ENCODE peak calls at places on chromosomes 13 and 19, in ten cellular contexts. C, F, K, W, B, N, J, R, Z and M are unnamed samples.
A peak's percentile ranks its signal among the peaks of the same experiment; 100 is the strongest.

GRCh38 chr13:40640845-40641458 is 25.5 kb downstream of the FOXO1 start:
- DNase-seq in C (no peak), F (no peak), K (peak; percentile 37), W (no peak), B (peak; percentile 82), N (no peak), J (no peak), R (no peak), Z (no peak), M (no peak)

GRCh38 chr13:28494861-28495585 is at the start of gene FLT1:
- DNase-seq in C (peak; percentile 82), F (peak; percentile 74), K (no peak), W (peak; percentile 80), B (peak; percentile 21), N (peak; percentile 39), J (no peak), R (peak; percentile 70), Z (no peak), M (peak; percentile 91)

GRCh38 chr13:43574601-43575000 is 212.2 kb downstream of the ENOX1 start:
- DNase-seq in C (no peak), F (no peak), K (no peak), W (no peak), B (no peak), N (no peak), J (no peak), R (no peak), Z (no peak), M (no peak)

GRCh38 chr13:96273196-96273595 is 183.3 kb downstream of the HS6ST3 start:
- DNase-seq in C (no peak), F (no peak), K (no peak), W (no peak), B (no peak), N (no peak), J (no peak), R (no peak), Z (no peak), M (no peak)

GRCh38 chr19:13163609-13164364 is 13.6 kb downstream of the IER2 start:
- DNase-seq in C (peak; percentile 88), F (peak; percentile 67), K (peak; percentile 93), W (peak; percentile 94), B (peak; percentile 50), N (no peak), J (peak; percentile 92), R (peak; percentile 95), Z (peak; percentile 92), M (peak; percentile 97)

GRCh38 chr13:113907637-113908617 is 44.1 kb upstream of the GAS6 start:
- DNase-seq in C (no peak), F (no peak), K (no peak), W (no peak), B (peak; percentile 69), N (no peak), J (no peak), R (peak; percentile 79), Z (peak; percentile 60), M (peak; percentile 24)

GRCh38 chr13:38045278-38046048 is 175.9 kb upstream of the TRPC4 start:
- DNase-seq in C (peak; percentile 43), F (peak; percentile 40), K (peak; percentile 51), W (peak; percentile 52), B (peak; percentile 27), N (peak; percentile 23), J (peak; percentile 69), R (peak; percentile 45), Z (peak; percentile 46), M (peak; percentile 76)

GRCh38 chr19:29596885-29597525 is 9.1 kb upstream of the POP4 start:
- DNase-seq in C (no peak), F (no peak), K (peak; percentile 43), W (peak; percentile 59), B (no peak), N (no peak), J (peak; percentile 45), R (peak; percentile 43), Z (peak; percentile 14), M (peak; percentile 32)

GRCh38 chr13:50483416-50483815 is 360.1 kb downstream of the DLEU7 start:
- DNase-seq in C (no peak), F (no peak), K (no peak), W (no peak), B (no peak), N (no peak), J (no peak), R (no peak), Z (no peak), M (no peak)

GRCh38 chr19:32717496-32717895 is 2.1 kb upstream of the TDRD12 start:
- DNase-seq in C (no peak), F (no peak), K (no peak), W (no peak), B (no peak), N (no peak), J (no peak), R (no peak), Z (no peak), M (no peak)

GRCh38 chr19:10797541-10798256 is 38.3 kb downstream of the TMED1 start:
- DNase-seq in C (no peak), F (peak; percentile 48), K (no peak), W (no peak), B (no peak), N (no peak), J (no peak), R (no peak), Z (no peak), M (no peak)

GRCh38 chr19:4910594-4911273 is 1.4 kb downstream of the UHRF1 start:
- DNase-seq in C (no peak), F (peak; percentile 40), K (peak; percentile 80), W (peak; percentile 41), B (no peak), N (no peak), J (peak; percentile 73), R (peak; percentile 68), Z (peak; percentile 46), M (peak; percentile 22)

GRCh38 chr13:31638577-31638976 is 100.7 kb upstream of the RXFP2 start:
- DNase-seq in C (no peak), F (peak; percentile 93), K (peak; percentile 32), W (no peak), B (peak; percentile 69), N (no peak), J (no peak), R (peak; percentile 94), Z (peak; percentile 37), M (no peak)

GRCh38 chr13:44620057-44620456 is 43.9 kb upstream of the TSC22D1 start:
- DNase-seq in C (no peak), F (no peak), K (peak; percentile 16), W (peak; percentile 18), B (peak; percentile 58), N (no peak), J (no peak), R (peak; percentile 70), Z (peak; percentile 17), M (no peak)

GRCh38 chr13:48400090-48400694 is 12.7 kb downstream of the LPAR6 start:
- DNase-seq in C (no peak), F (no peak), K (peak; percentile 26), W (no peak), B (peak; percentile 13), N (no peak), J (no peak), R (peak; percentile 59), Z (no peak), M (no peak)

GRCh38 chr13:48400820-48401219 is 12.1 kb downstream of the LPAR6 start:
- DNase-seq in C (no peak), F (peak; percentile 96), K (peak; percentile 59), W (no peak), B (peak; percentile 91), N (no peak), J (no peak), R (peak; percentile 80), Z (peak; percentile 69), M (no peak)

GRCh38 chr13:48402325-48402962 is 10.5 kb downstream of the LPAR6 start:
- DNase-seq in C (no peak), F (no peak), K (no peak), W (no peak), B (peak; percentile 17), N (no peak), J (no peak), R (peak; percentile 47), Z (no peak), M (no peak)

GRCh38 chr13:48403151-48403631 is 9.7 kb downstream of the LPAR6 start:
- DNase-seq in C (no peak), F (no peak), K (no peak), W (no peak), B (no peak), N (no peak), J (no peak), R (peak; percentile 64), Z (peak; percentile 63), M (no peak)

GRCh38 chr13:48401480-48401879 is 11.4 kb downstream of the LPAR6 start:
- DNase-seq in C (no peak), F (peak; percentile 59), K (no peak), W (no peak), B (no peak), N (no peak), J (no peak), R (peak; percentile 16), Z (no peak), M (no peak)
- H3K9ac ChIP-seq in C (no peak overlapping the region), F (peak overlapping the region; percentile 64), K (no peak overlapping the region), W (no peak overlapping the region), B (peak overlapping the region; percentile 57), N (no peak overlapping the region), J (no peak overlapping the region), R (peak overlapping the region; percentile 74), Z (no peak overlapping the region), M (no peak overlapping the region)

GRCh38 chr19:3161453-3161852 is 17.1 kb upstream of the S1PR4 start:
- DNase-seq in C (no peak), F (peak; percentile 37), K (peak; percentile 54), W (no peak), B (peak; percentile 57), N (no peak), J (peak; percentile 34), R (peak; percentile 67), Z (peak; percentile 36), M (no peak)
- H3K79me2 ChIP-seq in C (no peaks in the 10 kb centered on the region), F (no peaks in the 10 kb centered on the region), K (no peaks in the 10 kb centered on the region), W (no peaks in the 10 kb centered on the region), B (no peaks in the 10 kb centered on the region), N (no peaks in the 10 kb centered on the region), J (no peaks in the 10 kb centered on the region), R (no peaks in the 10 kb centered on the region), Z (no peaks in the 10 kb centered on the region), M (no peaks in the 10 kb centered on the region)

DNA sequence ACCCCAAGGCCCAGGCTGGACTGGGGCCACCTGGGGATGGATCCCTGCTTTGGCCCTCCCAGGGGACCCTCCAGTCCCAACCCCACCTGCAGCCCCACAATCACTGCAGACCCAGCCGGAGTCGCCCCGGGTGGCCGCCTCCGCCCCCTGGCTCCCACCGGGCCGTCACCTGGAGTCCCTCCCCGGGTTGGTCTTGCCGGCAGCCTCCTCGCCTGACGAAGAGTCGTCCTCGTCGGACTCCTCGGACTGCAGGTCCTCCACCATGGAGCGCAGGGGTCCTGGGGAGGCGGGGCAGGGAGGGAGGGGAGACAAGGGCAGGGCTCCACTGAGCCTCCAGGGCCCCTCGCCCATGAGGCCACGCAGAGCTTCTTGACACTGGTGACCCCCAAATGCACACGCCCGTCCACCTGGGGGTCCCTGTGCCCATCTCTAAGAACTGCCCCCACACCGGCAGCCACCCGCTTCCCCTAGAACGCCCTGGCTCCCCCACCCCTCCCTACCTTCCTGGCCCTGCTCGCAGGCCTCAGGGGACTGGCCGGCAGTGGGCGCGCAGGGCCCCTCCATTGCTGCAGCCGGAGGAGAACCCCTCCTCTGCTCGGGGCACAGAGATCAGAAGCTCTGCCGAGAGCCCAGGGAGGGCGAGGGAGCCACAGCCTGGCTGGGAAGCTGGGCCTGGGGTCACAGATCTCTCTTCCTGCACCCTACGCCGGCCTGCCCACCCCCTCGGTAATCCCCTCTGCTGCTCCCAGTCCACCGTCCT is 63.4 kb downstream of the MLLT1 start:
- DNase-seq in C (no peak), F (no peak), K (no peak), W (no peak), B (no peak), N (no peak), J (no peak), R (no peak), Z (no peak), M (no peak)
- H3K9ac ChIP-seq in C (no peak overlapping the region), F (no peak overlapping the region), K (no peak overlapping the region), W (no peak overlapping the region), B (no peak overlapping the region), N (no peak overlapping the region), J (peak overlapping the region; percentile 83), R (no peak overlapping the region), Z (no peak overlapping the region), M (no peak overlapping the region)

GRCh38 chr19:19866599-19867248 is 1.0 kb downstream of the ZNF253 start:
- DNase-seq in C (peak; percentile 86), F (peak; percentile 12), K (no peak), W (peak; percentile 83), B (peak; percentile 3), N (peak; percentile 53), J (peak; percentile 74), R (peak; percentile 20), Z (peak; percentile 17), M (peak; percentile 95)
- H3K79me2 ChIP-seq in C (peaks cover 47% of the 10 kb centered on the region), F (peaks cover 11% of the 10 kb centered on the region), K (peaks cover 11% of the 10 kb centered on the region), W (peaks cover 60% of the 10 kb centered on the region), B (peaks cover 7% of the 10 kb centered on the region), N (peaks cover 58% of the 10 kb centered on the region), J (peaks cover 56% of the 10 kb centered on the region), R (peaks cover 53% of the 10 kb centered on the region), Z (peaks cover 8% of the 10 kb centered on the region), M (peaks cover 51% of the 10 kb centered on the region)